ENCODE peak calls at places on chromosomes 2 and 18, in four cellular contexts. One of them, this sample, is unnamed.

GRCh38 chr18:52499646-52500045 is 159.6 kb downstream of the DCC start:
- DNase-seq in Karpas-422: no peak
- DNase-seq in PC-3: peak; percentile 66
- DNase-seq in hepatocyte: peak; percentile 41
- DNase-seq in this sample: no peak

GRCh38 chr18:36499938-36500337 is 202.4 kb downstream of the FHOD3 start:
- DNase-seq in Karpas-422: peak; percentile 48
- DNase-seq in PC-3: no peak
- DNase-seq in hepatocyte: no peak
- DNase-seq in this sample: peak; percentile 18

GRCh38 chr2:199485732-199486335 is 28.1 kb upstream of the SATB2 start:
- DNase-seq in Karpas-422: peak; percentile 80
- DNase-seq in PC-3: peak; percentile 81
- DNase-seq in hepatocyte: peak; percentile 75
- DNase-seq in this sample: peak; percentile 35

GRCh38 chr18:4599312-4599711 is 144.2 kb upstream of the DLGAP1 start:
- DNase-seq in Karpas-422: no peak
- DNase-seq in PC-3: no peak
- DNase-seq in hepatocyte: no peak
- DNase-seq in this sample: no peak

GRCh38 chr2:134231296-134231964 is 22.4 kb upstream of the MGAT5 start:
- DNase-seq in Karpas-422: no peak
- DNase-seq in PC-3: no peak
- DNase-seq in hepatocyte: no peak
- DNase-seq in this sample: no peak

GRCh38 chr2:205696541-205697441 is 14.5 kb downstream of the NRP2 start:
- DNase-seq in Karpas-422: no peak
- DNase-seq in PC-3: no peak
- DNase-seq in hepatocyte: peak; percentile 63
- DNase-seq in this sample: no peak

GRCh38 chr2:34153484-34153883 is 554.4 kb upstream of the FAM98A start:
- DNase-seq in Karpas-422: no peak
- DNase-seq in PC-3: no peak
- DNase-seq in hepatocyte: no peak
- DNase-seq in this sample: no peak

GRCh38 chr2:224847961-224848850 is 132.0 kb upstream of the CCDC195 start:
- DNase-seq in Karpas-422: no peak
- DNase-seq in PC-3: peak; percentile 76
- DNase-seq in hepatocyte: peak; percentile 32
- DNase-seq in this sample: peak; percentile 84

GRCh38 chr2:152445791-152446201 is 110.8 kb downstream of the FMNL2 start:
- DNase-seq in Karpas-422: no peak
- DNase-seq in PC-3: peak; percentile 73
- DNase-seq in hepatocyte: no peak
- DNase-seq in this sample: peak; percentile 97

GRCh38 chr2:96404446-96405373 is 69.1 kb downstream of the NCAPH start:
- DNase-seq in Karpas-422: no peak
- DNase-seq in PC-3: peak; percentile 26
- DNase-seq in hepatocyte: no peak
- DNase-seq in this sample: no peak

GRCh38 chr2:60707750-60708371 is 48.2 kb upstream of the PAPOLG start:
- DNase-seq in Karpas-422: peak; percentile 86
- DNase-seq in PC-3: peak; percentile 69
- DNase-seq in hepatocyte: peak; percentile 68
- DNase-seq in this sample: peak; percentile 24

GRCh38 chr2:240644171-240644651 is 18.9 kb downstream of the GPR35 start:
- DNase-seq in Karpas-422: no peak
- DNase-seq in PC-3: no peak
- DNase-seq in hepatocyte: no peak
- DNase-seq in this sample: no peak

GRCh38 chr18:37122877-37123276 is 293.9 kb downstream of the KIAA1328 start:
- DNase-seq in Karpas-422: no peak
- DNase-seq in PC-3: no peak
- DNase-seq in hepatocyte: peak; percentile 9
- DNase-seq in this sample: no peak

GRCh38 chr18:45365835-45366234 is 249.4 kb upstream of the SLC14A2 start:
- DNase-seq in Karpas-422: no peak
- DNase-seq in PC-3: no peak
- DNase-seq in hepatocyte: no peak
- DNase-seq in this sample: no peak

GRCh38 chr2:2409481-2409880 is 78.4 kb upstream of the MYT1L start:
- DNase-seq in Karpas-422: no peak
- DNase-seq in PC-3: no peak
- DNase-seq in hepatocyte: no peak
- DNase-seq in this sample: no peak

GRCh38 chr2:197378494-197378972 is 56.3 kb downstream of the SF3B1 start:
- DNase-seq in Karpas-422: peak; percentile 89
- DNase-seq in PC-3: peak; percentile 63
- DNase-seq in hepatocyte: peak; percentile 66
- DNase-seq in this sample: peak; percentile 25

GRCh38 chr2:64862623-64863022 is 126.6 kb upstream of the SLC1A4 start:
- DNase-seq in Karpas-422: no peak
- DNase-seq in PC-3: peak; percentile 56
- DNase-seq in hepatocyte: no peak
- DNase-seq in this sample: peak; percentile 35

GRCh38 chr2:122451040-122451439 is 695.6 kb downstream of the TSN start:
- DNase-seq in Karpas-422: peak; percentile 76
- DNase-seq in PC-3: peak; percentile 66
- DNase-seq in hepatocyte: peak; percentile 33
- DNase-seq in this sample: peak; percentile 42

GRCh38 chr2:177852389-177852788 is 220.2 kb downstream of the PDE11A start:
- DNase-seq in Karpas-422: no peak
- DNase-seq in PC-3: no peak
- DNase-seq in hepatocyte: no peak
- DNase-seq in this sample: no peak

GRCh38 chr2:67645280-67646255 is 248.4 kb downstream of the ETAA1 start:
- DNase-seq in Karpas-422: no peak
- DNase-seq in PC-3: no peak
- DNase-seq in hepatocyte: no peak
- DNase-seq in this sample: no peak

GRCh38 chr18:32386466-32386865 is 84.2 kb downstream of the GAREM1 start:
- DNase-seq in Karpas-422: no peak
- DNase-seq in PC-3: no peak
- DNase-seq in hepatocyte: no peak
- DNase-seq in this sample: no peak

GRCh38 chr18:32381761-32382160 is 88.9 kb downstream of the GAREM1 start:
- DNase-seq in Karpas-422: no peak
- DNase-seq in PC-3: no peak
- DNase-seq in hepatocyte: no peak
- DNase-seq in this sample: peak; percentile 34

GRCh38 chr18:32380559-32380958 is 90.1 kb downstream of the GAREM1 start:
- DNase-seq in Karpas-422: no peak
- DNase-seq in PC-3: no peak
- DNase-seq in hepatocyte: no peak
- DNase-seq in this sample: no peak

GRCh38 chr18:32379891-32380290 is 90.8 kb downstream of the GAREM1 start:
- DNase-seq in Karpas-422: no peak
- DNase-seq in PC-3: no peak
- DNase-seq in hepatocyte: no peak
- DNase-seq in this sample: no peak

GRCh38 chr18:32383040-32383819 is 87.5 kb downstream of the GAREM1 start:
- DNase-seq in Karpas-422: no peak
- DNase-seq in PC-3: peak; percentile 79
- DNase-seq in hepatocyte: peak; percentile 66
- DNase-seq in this sample: peak; percentile 99
- H2AFZ ChIP-seq in Karpas-422: no peak overlapping the region
- H2AFZ ChIP-seq in PC-3: no peak overlapping the region
- H2AFZ ChIP-seq in hepatocyte: no peak overlapping the region
- H2AFZ ChIP-seq in this sample: no peak overlapping the region

GRCh38 chr2:231708050-231708772 is at the start of gene PTMA:
- DNase-seq in Karpas-422: peak; percentile 99
- DNase-seq in PC-3: peak; percentile 99
- DNase-seq in hepatocyte: peak; percentile 100
- DNase-seq in this sample: peak; percentile 99

GRCh38 chr2:231709981-231710750 is 1.8 kb downstream of the PTMA start:
- DNase-seq in Karpas-422: peak; percentile 92
- DNase-seq in PC-3: peak; percentile 83
- DNase-seq in hepatocyte: peak; percentile 93
- DNase-seq in this sample: peak; percentile 84

GRCh38 chr2:231710751-231711676 is 2.7 kb downstream of the PTMA start:
- DNase-seq in Karpas-422: peak; percentile 68
- DNase-seq in PC-3: no peak
- DNase-seq in hepatocyte: peak; percentile 55
- DNase-seq in this sample: no peak

GRCh38 chr2:231708773-231709635 is 679 bp downstream of the PTMA start:
- DNase-seq in Karpas-422: peak; percentile 74
- DNase-seq in PC-3: peak; percentile 12
- DNase-seq in hepatocyte: peak; percentile 66
- DNase-seq in this sample: peak; percentile 44

DNA sequence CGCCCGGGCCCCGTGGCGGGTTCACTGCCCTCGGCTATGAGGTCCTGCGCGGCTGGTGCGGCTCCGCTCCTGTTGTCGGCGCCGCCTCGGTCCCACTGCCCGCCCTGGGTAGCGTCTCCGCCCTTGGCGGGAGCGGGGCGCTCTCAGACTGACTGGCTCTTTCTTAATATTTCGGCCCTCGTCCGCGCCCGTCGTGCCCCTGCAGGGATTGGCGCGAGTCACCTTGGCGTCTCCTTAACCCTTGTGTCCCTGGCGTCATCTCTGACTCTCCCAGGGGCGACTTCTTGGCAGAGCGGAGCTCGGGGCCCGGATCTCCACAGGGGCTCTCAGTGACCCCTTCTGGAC is 1.3 kb downstream of the PTMA start:
- DNase-seq in Karpas-422: peak; percentile 81
- DNase-seq in PC-3: no peak
- DNase-seq in hepatocyte: peak; percentile 61
- DNase-seq in this sample: peak; percentile 36
- H3K79me2 ChIP-seq in Karpas-422: peaks cover 47% of the 10 kb centered on the region
- H3K79me2 ChIP-seq in PC-3: peaks cover 67% of the 10 kb centered on the region
- H3K79me2 ChIP-seq in hepatocyte: peaks cover 58% of the 10 kb centered on the region
- H3K79me2 ChIP-seq in this sample: peaks cover 53% of the 10 kb centered on the region

DNA sequence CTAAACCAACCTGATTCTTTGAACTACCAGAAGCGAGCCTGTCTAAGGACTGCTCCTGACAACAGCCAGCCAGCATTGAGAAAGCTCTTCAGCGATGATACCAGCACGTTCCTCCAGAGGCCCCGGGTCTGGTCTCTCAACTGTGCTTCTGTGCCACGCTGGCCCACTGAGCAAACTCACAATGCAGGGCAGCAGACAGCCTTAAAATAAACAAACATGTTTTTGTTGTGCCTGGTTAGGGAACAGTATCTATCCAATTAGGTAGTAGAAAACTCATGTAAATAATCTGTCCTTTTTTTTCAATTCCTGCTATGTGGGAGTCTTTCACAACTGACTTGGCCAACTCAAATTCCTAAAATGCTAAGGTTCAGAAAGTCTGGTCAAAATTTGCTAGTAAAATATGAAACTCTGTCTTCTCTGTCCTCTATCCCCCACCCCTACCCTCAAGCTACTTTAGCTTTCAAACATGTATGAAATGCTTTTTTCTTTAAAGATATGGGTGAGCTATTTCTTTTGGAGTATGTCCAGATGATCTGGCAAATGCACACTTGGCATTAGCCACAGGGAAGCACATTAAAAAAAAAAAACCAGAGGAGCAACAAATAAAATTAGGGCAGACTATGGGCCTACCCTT is 21.4 kb upstream of the EML4 start:
- DNase-seq in Karpas-422: no peak
- DNase-seq in PC-3: peak; percentile 37
- DNase-seq in hepatocyte: peak; percentile 59
- DNase-seq in this sample: no peak
- H2AFZ ChIP-seq in Karpas-422: no peak overlapping the region
- H2AFZ ChIP-seq in PC-3: no peak overlapping the region
- H2AFZ ChIP-seq in hepatocyte: no peak overlapping the region
- H2AFZ ChIP-seq in this sample: peak overlapping the region; percentile 20

GRCh38 chr2:160555420-160555819 is 61.8 kb upstream of the RBMS1 start:
- DNase-seq in Karpas-422: no peak
- DNase-seq in PC-3: no peak
- DNase-seq in hepatocyte: no peak
- DNase-seq in this sample: peak; percentile 17
- H3K79me2 ChIP-seq in Karpas-422: no peaks in the 10 kb centered on the region
- H3K79me2 ChIP-seq in PC-3: no peaks in the 10 kb centered on the region
- H3K79me2 ChIP-seq in hepatocyte: no peaks in the 10 kb centered on the region
- H3K79me2 ChIP-seq in this sample: no peaks in the 10 kb centered on the region

GRCh38 chr2:127413782-127414743 is 4.2 kb upstream of the PROC start:
- DNase-seq in Karpas-422: no peak
- DNase-seq in PC-3: peak; percentile 81
- DNase-seq in hepatocyte: peak; percentile 3
- DNase-seq in this sample: peak; percentile 67

GRCh38 chr2:127410871-127411396 is 7.3 kb upstream of the PROC start:
- DNase-seq in Karpas-422: no peak
- DNase-seq in PC-3: peak; percentile 70
- DNase-seq in hepatocyte: peak; percentile 47
- DNase-seq in this sample: no peak

GRCh38 chr2:127411609-127412370 is 6.4 kb upstream of the PROC start:
- DNase-seq in Karpas-422: no peak
- DNase-seq in PC-3: no peak
- DNase-seq in hepatocyte: peak; percentile 3
- DNase-seq in this sample: no peak

GRCh38 chr2:127414855-127415592 is 3.2 kb upstream of the PROC start:
- DNase-seq in Karpas-422: no peak
- DNase-seq in PC-3: no peak
- DNase-seq in hepatocyte: no peak
- DNase-seq in this sample: no peak

DNA sequence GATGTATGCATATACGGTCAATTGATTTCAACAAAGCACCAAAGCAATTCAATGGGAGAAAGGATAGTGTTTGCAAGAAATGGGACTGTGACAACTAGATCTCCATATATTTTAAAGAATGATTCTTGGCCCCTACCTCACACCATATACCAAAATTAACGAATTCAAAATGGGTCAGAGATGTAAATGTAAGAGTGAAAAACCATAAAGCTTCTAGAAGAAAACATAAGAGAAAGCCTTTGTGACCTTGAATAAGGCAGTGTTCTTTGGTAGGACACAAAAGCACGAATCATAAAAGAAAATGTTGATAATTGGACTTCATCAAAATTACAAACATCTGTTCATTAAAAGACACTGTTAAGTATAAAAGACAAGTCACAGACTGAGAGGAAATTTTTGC is 5.0 kb upstream of the PROC start:
- DNase-seq in Karpas-422: no peak
- DNase-seq in PC-3: no peak
- DNase-seq in hepatocyte: no peak
- DNase-seq in this sample: no peak
- H2AFZ ChIP-seq in Karpas-422: no peak overlapping the region
- H2AFZ ChIP-seq in PC-3: no peak overlapping the region
- H2AFZ ChIP-seq in hepatocyte: no peak overlapping the region
- H2AFZ ChIP-seq in this sample: no peak overlapping the region

This sample was measured in mammary epithelial cell.